ENCODE peak calls at places on chromosome 17, in four cellular contexts. S, H, Y and R are unnamed samples.

GRCh38 chr17:18028684-18029540 is 10.1 kb downstream of the ATPAF2 start:
- DNase-seq in Y (no peak), S (no peak), H (no peak), R (no peak)

GRCh38 chr17:64941761-64942160 is 22.5 kb upstream of the LRRC37A3 start:
- DNase-seq in Y (no peak), H (no peak), S (no peak), R (no peak)

GRCh38 chr17:1229354-1229890 is 40.8 kb upstream of the BHLHA9 start:
- DNase-seq in Y (peak; percentile 69), H (peak; percentile 67), S (peak; percentile 32), R (no peak)

GRCh38 chr17:77451894-77452852 is 311.4 kb downstream of the SEC14L1 start:
- DNase-seq in H (peak; percentile 78), S (peak; percentile 41), Y (peak; percentile 89), R (peak; percentile 86)

GRCh38 chr17:17151541-17151940 is 54.6 kb downstream of the PLD6 start:
- DNase-seq in Y (peak; percentile 75), H (no peak), S (no peak), R (no peak)

GRCh38 chr17:47978324-47978723 is 7.4 kb downstream of the CDK5RAP3 start:
- DNase-seq in S (peak; percentile 21), H (peak; percentile 49), Y (peak; percentile 78), R (peak; percentile 85)

GRCh38 chr17:72115789-72116520 is 4.9 kb upstream of the SOX9 start:
- DNase-seq in H (no peak), Y (no peak), S (no peak), R (no peak)

GRCh38 chr17:385195-385835 is 32.7 kb upstream of the RPH3AL start:
- DNase-seq in S (peak; percentile 25), H (peak; percentile 83), Y (peak; percentile 59), R (peak; percentile 48)

GRCh38 chr17:45230787-45231480 is 9.2 kb downstream of the FMNL1 start:
- DNase-seq in Y (peak; percentile 85), S (no peak), H (peak; percentile 76), R (peak; percentile 67)

GRCh38 chr17:45648642-45649041 is 135.5 kb upstream of the CRHR1 start:
- DNase-seq in Y (no peak), S (no peak), H (no peak), R (no peak)

GRCh38 chr17:6555331-6556120 is 829 bp downstream of the PITPNM3 start:
- DNase-seq in S (no peak), H (no peak), Y (peak; percentile 84), R (peak; percentile 86)

DNA sequence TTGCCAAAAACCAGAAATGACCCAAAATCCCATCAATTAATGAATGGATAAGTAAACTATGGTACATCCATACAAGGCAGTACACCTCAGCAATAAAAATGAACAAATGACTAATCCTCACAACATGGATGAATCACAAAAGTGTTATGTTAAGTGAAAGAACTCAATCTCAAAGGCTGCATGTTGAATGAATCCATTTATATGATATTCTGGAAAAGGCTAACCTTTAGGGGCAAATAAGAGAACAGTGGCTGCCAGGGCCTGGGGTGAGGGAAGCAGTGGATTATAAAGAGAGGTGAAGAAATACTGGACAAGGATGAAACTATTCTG is 46.1 kb upstream of the MSI2 start:
- DNase-seq in S (no peak), H (no peak), Y (peak; percentile 20), R (no peak)
- H3K4me3 ChIP-seq in S (no peak overlapping the region), H (no peak overlapping the region), Y (no peak overlapping the region), R (no peak overlapping the region)

DNA sequence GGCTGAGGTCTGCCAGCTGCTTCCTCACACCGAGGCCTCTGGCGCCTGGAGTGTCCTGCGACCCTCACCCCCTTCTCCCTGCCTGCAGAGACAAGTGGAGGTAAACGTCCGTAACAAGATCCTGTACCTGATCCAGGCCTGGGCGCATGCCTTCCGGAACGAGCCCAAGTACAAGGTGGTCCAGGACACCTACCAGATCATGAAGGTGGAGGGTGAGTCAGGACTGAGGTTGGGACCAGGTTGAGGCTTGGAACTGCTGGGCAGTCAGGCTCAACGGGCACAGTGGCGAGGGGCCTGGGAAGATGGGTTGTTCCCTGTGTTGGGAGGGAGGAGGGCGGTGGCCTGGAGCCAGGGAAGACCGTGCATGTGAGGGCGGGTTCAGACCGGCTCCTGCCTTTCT is 4.8 kb downstream of the HGS start:
- DNase-seq in H (no peak), Y (no peak), S (no peak), R (no peak)
- H3K36me3 ChIP-seq in H (peaks cover 82% of the 10 kb centered on the region), Y (peaks cover 38% of the 10 kb centered on the region), S (peaks cover 33% of the 10 kb centered on the region), R (peaks cover 62% of the 10 kb centered on the region)

DNA sequence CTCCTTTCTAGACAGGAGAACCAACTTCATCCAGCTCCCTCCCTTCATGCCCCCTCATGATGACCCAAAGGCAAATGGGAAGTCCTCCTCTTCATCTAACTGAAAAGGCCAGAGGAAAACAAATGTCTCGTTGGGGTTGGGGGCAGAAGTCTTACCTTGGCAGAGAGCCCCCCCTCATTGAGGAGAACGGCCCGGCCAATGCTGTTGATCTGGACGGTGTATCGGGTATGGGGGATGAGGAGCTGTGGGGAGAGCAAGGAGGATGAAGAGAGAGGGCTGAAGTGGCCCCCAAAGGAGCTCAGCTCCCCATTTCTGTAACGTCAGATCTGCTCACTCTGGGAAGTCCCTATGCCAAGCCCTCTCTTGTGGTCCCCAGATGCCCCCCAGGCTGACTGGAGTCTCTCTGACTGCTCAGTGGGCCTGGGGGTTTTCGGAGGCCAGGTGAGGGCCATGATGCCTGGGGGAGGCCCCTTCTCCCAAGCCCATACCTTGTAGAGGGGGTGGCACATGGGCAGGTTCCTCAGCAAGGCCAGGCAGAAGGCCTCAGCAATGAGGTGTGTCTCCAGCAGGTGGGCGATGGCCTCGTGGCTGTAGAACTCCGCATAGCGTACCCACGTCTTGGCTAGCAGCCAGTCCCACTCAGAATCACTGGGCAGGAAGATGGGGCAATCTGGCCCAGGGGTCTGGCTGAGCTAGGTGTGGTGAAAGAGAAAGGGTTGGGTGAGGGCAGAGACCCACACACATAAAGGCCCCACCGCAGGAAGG is 10.8 kb downstream of the ALOX12B start:
- DNase-seq in H (no peak), S (no peak), Y (no peak), R (no peak)
- H3K27me3 ChIP-seq in H (peaks cover 89% of the 10 kb centered on the region), S (peaks cover 17% of the 10 kb centered on the region), Y (peaks cover 46% of the 10 kb centered on the region), R (peaks cover 8% of the 10 kb centered on the region)

GRCh38 chr17:75178453-75178852 is 4.3 kb downstream of the SUMO2 start:
- DNase-seq in H (no peak), S (no peak), Y (no peak), R (no peak)

GRCh38 chr17:75181608-75182318 is 996 bp downstream of the SUMO2 start:
- DNase-seq in H (no peak), S (peak; percentile 55), Y (peak; percentile 68), R (peak; percentile 27)

GRCh38 chr17:75182319-75182568 is 515 bp downstream of the SUMO2 start:
- DNase-seq in S (no peak), H (peak; percentile 29), Y (no peak), R (no peak)

GRCh38 chr17:75182569-75183436 is at the start of gene SUMO2:
- DNase-seq in Y (peak; percentile 96), S (peak; percentile 95), H (peak; percentile 95), R (peak; percentile 99)

DNA sequence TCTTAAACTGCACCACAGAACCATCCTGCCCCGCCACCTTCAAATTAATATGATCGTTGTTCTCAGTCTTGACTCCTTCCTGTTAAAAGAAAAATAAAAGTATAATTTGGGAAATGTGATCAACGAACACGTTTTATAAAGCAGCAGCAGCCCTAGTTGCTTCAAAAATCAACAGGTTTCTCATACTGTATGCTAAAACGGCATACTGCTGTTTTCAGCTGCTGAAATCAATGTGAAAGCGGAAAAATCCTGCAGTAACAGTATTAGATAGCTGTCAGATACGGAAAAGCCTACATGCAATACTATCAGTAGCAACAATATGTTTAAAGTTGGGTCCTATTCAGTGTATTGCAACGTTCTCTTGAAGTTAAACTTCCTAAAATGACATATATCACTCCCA is 1.6 kb downstream of the SUMO2 start:
- DNase-seq in S (no peak), H (no peak), Y (peak; percentile 20), R (no peak)
- H3K4me3 ChIP-seq in S (peak overlapping the region; percentile 91), H (peak overlapping the region; percentile 79), Y (peak overlapping the region; percentile 91), R (peak overlapping the region; percentile 89)

GRCh38 chr17:20223808-20224328 is 214.7 kb downstream of the SPECC1 start:
- DNase-seq in H (no peak), Y (no peak), S (no peak), R (peak; percentile 71)
- H3K36me3 ChIP-seq in H (no peaks in the 10 kb centered on the region), Y (no peaks in the 10 kb centered on the region), S (no peaks in the 10 kb centered on the region), R (no peaks in the 10 kb centered on the region)